ENCODE peak calls at places on chromosome 3, in seven cellular contexts. One of them, this sample, is unnamed.

GRCh38 chr3:133881987-133882825 is 13.5 kb downstream of the RAB6B start:
- DNase-seq in B cell: no peak
- DNase-seq in CD4-positive, alpha-beta T cell: no peak
- DNase-seq in T-cell: peak; percentile 20
- DNase-seq in stimulated activated CD4-positive, alpha-beta T cell treated with anti-CD3 and anti-CD28 coated beads, Interleukin-1b, Interleukin-23, amount 100 ng/mL, for 4 hours: no peak
- DNase-seq in HTR-8/SVneo: no peak
- DNase-seq in hepatocyte: peak; percentile 51
- DNase-seq in this sample: no peak

GRCh38 chr3:133868758-133869429 is 26.8 kb downstream of the RAB6B start:
- DNase-seq in B cell: no peak
- DNase-seq in hepatocyte: no peak
- DNase-seq in stimulated activated CD4-positive, alpha-beta T cell treated with anti-CD3 and anti-CD28 coated beads, Interleukin-1b, Interleukin-23, amount 100 ng/mL, for 4 hours: no peak
- DNase-seq in T-cell: no peak
- DNase-seq in HTR-8/SVneo: no peak
- DNase-seq in CD4-positive, alpha-beta T cell: no peak
- DNase-seq in this sample: no peak

GRCh38 chr3:10758304-10759037 is 57.6 kb upstream of the SLC6A11 start:
- DNase-seq in B cell: peak; percentile 64
- DNase-seq in T-cell: no peak
- DNase-seq in stimulated activated CD4-positive, alpha-beta T cell treated with anti-CD3 and anti-CD28 coated beads, Interleukin-1b, Interleukin-23, amount 100 ng/mL, for 4 hours: peak; percentile 34
- DNase-seq in HTR-8/SVneo: peak; percentile 78
- DNase-seq in hepatocyte: peak; percentile 84
- DNase-seq in CD4-positive, alpha-beta T cell: peak; percentile 39
- DNase-seq in this sample: peak; percentile 67

GRCh38 chr3:156300929-156301806 is 180.8 kb downstream of the KCNAB1 start:
- DNase-seq in stimulated activated CD4-positive, alpha-beta T cell treated with anti-CD3 and anti-CD28 coated beads, Interleukin-1b, Interleukin-23, amount 100 ng/mL, for 4 hours: no peak
- DNase-seq in hepatocyte: no peak
- DNase-seq in T-cell: no peak
- DNase-seq in B cell: no peak
- DNase-seq in CD4-positive, alpha-beta T cell: no peak
- DNase-seq in HTR-8/SVneo: no peak
- DNase-seq in this sample: peak; percentile 22

GRCh38 chr3:133161666-133162065 is 123.5 kb downstream of the TMEM108 start:
- DNase-seq in stimulated activated CD4-positive, alpha-beta T cell treated with anti-CD3 and anti-CD28 coated beads, Interleukin-1b, Interleukin-23, amount 100 ng/mL, for 4 hours: no peak
- DNase-seq in hepatocyte: no peak
- DNase-seq in HTR-8/SVneo: no peak
- DNase-seq in CD4-positive, alpha-beta T cell: no peak
- DNase-seq in T-cell: no peak
- DNase-seq in B cell: no peak
- DNase-seq in this sample: no peak

GRCh38 chr3:126867526-126868200 is 115.3 kb upstream of the PLXNA1 start:
- DNase-seq in B cell: no peak
- DNase-seq in hepatocyte: no peak
- DNase-seq in stimulated activated CD4-positive, alpha-beta T cell treated with anti-CD3 and anti-CD28 coated beads, Interleukin-1b, Interleukin-23, amount 100 ng/mL, for 4 hours: no peak
- DNase-seq in T-cell: peak; percentile 20
- DNase-seq in HTR-8/SVneo: no peak
- DNase-seq in CD4-positive, alpha-beta T cell: no peak
- DNase-seq in this sample: no peak

GRCh38 chr3:20042331-20042730 is 2.1 kb downstream of the KAT2B start:
- DNase-seq in hepatocyte: no peak
- DNase-seq in CD4-positive, alpha-beta T cell: no peak
- DNase-seq in HTR-8/SVneo: no peak
- DNase-seq in T-cell: no peak
- DNase-seq in B cell: no peak
- DNase-seq in stimulated activated CD4-positive, alpha-beta T cell treated with anti-CD3 and anti-CD28 coated beads, Interleukin-1b, Interleukin-23, amount 100 ng/mL, for 4 hours: no peak
- DNase-seq in this sample: no peak

GRCh38 chr3:132629928-132630327 is 29.7 kb downstream of the ACAD11 start:
- DNase-seq in HTR-8/SVneo: peak; percentile 36
- DNase-seq in B cell: no peak
- DNase-seq in T-cell: no peak
- DNase-seq in stimulated activated CD4-positive, alpha-beta T cell treated with anti-CD3 and anti-CD28 coated beads, Interleukin-1b, Interleukin-23, amount 100 ng/mL, for 4 hours: no peak
- DNase-seq in hepatocyte: no peak
- DNase-seq in CD4-positive, alpha-beta T cell: no peak
- DNase-seq in this sample: peak; percentile 61

GRCh38 chr3:165820685-165821123 is 16.5 kb downstream of the BCHE start:
- DNase-seq in B cell: no peak
- DNase-seq in stimulated activated CD4-positive, alpha-beta T cell treated with anti-CD3 and anti-CD28 coated beads, Interleukin-1b, Interleukin-23, amount 100 ng/mL, for 4 hours: no peak
- DNase-seq in hepatocyte: no peak
- DNase-seq in HTR-8/SVneo: no peak
- DNase-seq in CD4-positive, alpha-beta T cell: no peak
- DNase-seq in T-cell: no peak
- DNase-seq in this sample: no peak

GRCh38 chr3:97232635-97233034 is 418.2 kb downstream of the EPHA6 start:
- DNase-seq in stimulated activated CD4-positive, alpha-beta T cell treated with anti-CD3 and anti-CD28 coated beads, Interleukin-1b, Interleukin-23, amount 100 ng/mL, for 4 hours: no peak
- DNase-seq in hepatocyte: peak; percentile 57
- DNase-seq in T-cell: no peak
- DNase-seq in B cell: no peak
- DNase-seq in CD4-positive, alpha-beta T cell: no peak
- DNase-seq in HTR-8/SVneo: no peak
- DNase-seq in this sample: no peak

This sample was measured in RPMI7951.